ENCODE peak calls at places on chromosomes 5 and 9, in four cellular contexts. O is A673, V is fibroblast of lung, U is uterus. Y is an unnamed sample.

GRCh38 chr5:1185652-1186350 is 15.6 kb upstream of the SLC6A19 start:
- DNase-seq in O (no peak), V (no peak), U (no peak), Y (no peak)

GRCh38 chr5:157942595-157942994 is 83.7 kb upstream of the CLINT1 start:
- DNase-seq in V (no peak), U (no peak), O (no peak), Y (no peak)

GRCh38 chr9:19471737-19472648 is 63.2 kb downstream of the ACER2 start:
- DNase-seq in V (peak), U (peak), O (peak), Y (peak)

GRCh38 chr9:75995066-75995465 is 104.6 kb downstream of the PCSK5 start:
- DNase-seq in O (no peak), V (no peak), U (no peak), Y (no peak)

GRCh38 chr9:121736147-121736721 is 84.8 kb downstream of the DAB2IP start:
- DNase-seq in V (peak), O (no peak), U (peak), Y (no peak)

GRCh38 chr9:7910426-7911015 is 110.9 kb upstream of the DMAC1 start:
- DNase-seq in V (no peak), O (no peak), U (no peak), Y (no peak)

GRCh38 chr5:23269981-23270380 is 237.4 kb upstream of the PRDM9 start:
- DNase-seq in O (no peak), V (peak), U (no peak), Y (no peak)

GRCh38 chr9:17531642-17532254 is 47.1 kb upstream of the SH3GL2 start:
- DNase-seq in O (peak), V (peak), U (no peak), Y (peak)

GRCh38 chr9:124694394-124695279 is 76.5 kb downstream of the NR6A1 start:
- DNase-seq in V (no peak), U (no peak), O (peak), Y (no peak)

DNA sequence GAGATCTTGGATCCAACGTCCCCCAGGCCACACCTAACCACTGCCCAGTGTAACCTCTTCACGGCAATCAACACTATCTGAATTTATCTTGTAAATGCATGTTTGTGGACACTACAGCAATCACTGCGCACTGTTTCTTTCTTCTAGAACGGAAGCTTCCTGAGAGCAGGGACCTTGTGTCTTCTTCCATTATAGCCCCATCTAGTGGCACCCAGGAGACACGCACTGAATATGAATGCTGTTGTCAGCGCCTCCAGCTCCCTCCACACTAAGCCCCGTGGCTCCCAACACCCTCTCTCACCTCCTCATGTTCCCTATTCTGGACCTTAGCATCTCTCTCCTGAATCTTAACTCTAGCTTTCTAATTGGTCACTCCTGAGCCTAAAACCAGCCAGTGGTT is 72.7 kb downstream of the SMIM23 start:
- DNase-seq in U (no peak), O (peak), V (no peak), Y (no peak)
- TF ChIP-seq CTCF in U (no peak), O (peak), V (peak), Y (peak)

GRCh38 chr9:112369817-112370216 is 10.1 kb upstream of the HSDL2 start:
- DNase-seq in O (no peak), U (no peak), V (no peak), Y (no peak)

GRCh38 chr9:112367465-112367864 is 12.4 kb upstream of the HSDL2 start:
- DNase-seq in V (no peak), U (no peak), O (no peak), Y (no peak)

GRCh38 chr9:112371060-112371459 is 8.8 kb upstream of the HSDL2 start:
- DNase-seq in V (no peak), U (no peak), O (no peak), Y (no peak)

GRCh38 chr9:112361602-112362001 is 18.3 kb upstream of the HSDL2 start:
- DNase-seq in U (no peak), O (peak), V (peak), Y (peak)

GRCh38 chr9:112366591-112366990 is 13.3 kb upstream of the HSDL2 start:
- DNase-seq in O (no peak), U (no peak), V (no peak), Y (no peak)
- TF ChIP-seq CTCF in O (peak), U (no peak), V (peak), Y (peak)

GRCh38 chr5:126811515-126812198 is 34.7 kb downstream of the LMNB1 start:
- DNase-seq in V (no peak), O (no peak), U (no peak), Y (peak)

GRCh38 chr5:126809932-126810331 is 33.0 kb downstream of the LMNB1 start:
- DNase-seq in O (no peak), V (no peak), U (no peak), Y (no peak)

GRCh38 chr5:126805108-126805507 is 28.2 kb downstream of the LMNB1 start:
- DNase-seq in V (peak), U (no peak), O (no peak), Y (peak)

GRCh38 chr5:126810983-126811382 is 34.0 kb downstream of the LMNB1 start:
- DNase-seq in V (no peak), U (no peak), O (no peak), Y (no peak)

DNA sequence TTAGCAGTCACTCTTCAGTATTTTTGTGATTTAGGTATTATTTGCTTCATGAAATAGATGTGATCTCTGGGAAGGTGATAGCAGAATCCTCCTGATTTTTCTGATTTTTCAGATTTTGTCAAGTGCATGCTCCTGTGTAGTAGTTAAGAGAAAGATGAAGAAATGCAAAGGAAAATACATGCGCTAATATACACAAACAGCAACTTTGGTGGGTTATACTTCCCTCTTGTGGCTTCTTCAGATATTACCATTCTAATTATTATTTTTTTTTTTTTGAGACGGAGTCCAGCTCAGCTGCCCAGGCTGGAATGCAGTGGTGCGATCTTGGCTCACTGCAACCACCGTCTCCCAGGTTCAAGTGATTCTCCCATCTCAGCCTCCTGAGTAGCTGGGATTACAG is 31.7 kb downstream of the LMNB1 start:
- DNase-seq in V (peak), U (no peak), O (peak), Y (peak)
- TF ChIP-seq CTCF in V (peak), U (peak), O (peak), Y (peak)

GRCh38 chr5:9387879-9388278 is 158.0 kb downstream of the SEMA5A start:
- DNase-seq in O (no peak), U (no peak), V (no peak), Y (no peak)
- TF ChIP-seq CTCF in O (no peak), U (no peak), V (no peak), Y (peak)

GRCh38 chr9:134488251-134488900 is 153.2 kb upstream of the COL5A1 start:
- DNase-seq in U (no peak), V (no peak), O (peak), Y (peak)
- TF ChIP-seq CTCF in U (no peak), V (no peak), O (no peak), Y (no peak)

GRCh38 chr5:163505475-163506457 is at the start of gene MAT2B:
- DNase-seq in V (peak), U (peak), O (peak), Y (peak)
- TF ChIP-seq CTCF in V (peak), U (peak), O (peak), Y (peak)

GRCh38 chr9:20904995-20905394 is 126.4 kb downstream of the HACD4 start:
- DNase-seq in U (no peak), V (no peak), O (peak), Y (no peak)

GRCh38 chr9:20903214-20903613 is 128.2 kb downstream of the HACD4 start:
- DNase-seq in V (no peak), O (no peak), U (no peak), Y (no peak)

DNA sequence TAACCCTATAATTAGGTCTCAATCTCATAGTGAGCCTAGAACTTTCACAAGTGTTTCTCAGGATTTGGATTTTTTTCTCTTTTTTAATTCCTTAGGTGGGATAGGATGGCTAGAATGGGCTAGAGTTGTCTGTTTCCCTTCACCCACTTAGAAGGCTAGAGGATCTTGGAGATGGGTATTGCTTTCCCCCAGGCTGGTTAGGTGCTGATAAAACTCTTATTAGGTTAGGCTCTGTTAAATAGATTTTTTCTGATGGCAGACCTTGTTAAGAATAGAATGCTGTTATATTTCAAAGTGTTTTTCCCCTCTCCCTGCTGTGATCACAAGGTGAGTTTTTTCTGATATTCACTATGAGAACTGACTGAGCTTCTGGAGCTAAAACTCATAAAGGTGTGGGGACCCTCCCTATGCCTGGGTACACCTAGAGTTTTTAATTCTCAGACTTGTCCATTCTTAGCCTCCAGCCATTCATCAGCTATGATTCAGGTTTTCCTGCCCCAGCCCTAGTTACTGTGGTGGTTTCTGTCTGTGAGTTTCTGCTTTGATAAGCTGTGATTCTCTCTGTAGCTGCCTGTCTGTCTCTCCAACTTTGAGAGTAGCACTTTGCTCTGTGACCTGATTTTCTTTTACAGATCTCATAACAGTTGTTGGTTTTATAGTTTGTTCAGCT is 132.4 kb downstream of the HACD4 start:
- DNase-seq in O (no peak), V (no peak), U (no peak), Y (peak)
- TF ChIP-seq CTCF in O (no peak), V (no peak), U (no peak), Y (no peak)

DNA sequence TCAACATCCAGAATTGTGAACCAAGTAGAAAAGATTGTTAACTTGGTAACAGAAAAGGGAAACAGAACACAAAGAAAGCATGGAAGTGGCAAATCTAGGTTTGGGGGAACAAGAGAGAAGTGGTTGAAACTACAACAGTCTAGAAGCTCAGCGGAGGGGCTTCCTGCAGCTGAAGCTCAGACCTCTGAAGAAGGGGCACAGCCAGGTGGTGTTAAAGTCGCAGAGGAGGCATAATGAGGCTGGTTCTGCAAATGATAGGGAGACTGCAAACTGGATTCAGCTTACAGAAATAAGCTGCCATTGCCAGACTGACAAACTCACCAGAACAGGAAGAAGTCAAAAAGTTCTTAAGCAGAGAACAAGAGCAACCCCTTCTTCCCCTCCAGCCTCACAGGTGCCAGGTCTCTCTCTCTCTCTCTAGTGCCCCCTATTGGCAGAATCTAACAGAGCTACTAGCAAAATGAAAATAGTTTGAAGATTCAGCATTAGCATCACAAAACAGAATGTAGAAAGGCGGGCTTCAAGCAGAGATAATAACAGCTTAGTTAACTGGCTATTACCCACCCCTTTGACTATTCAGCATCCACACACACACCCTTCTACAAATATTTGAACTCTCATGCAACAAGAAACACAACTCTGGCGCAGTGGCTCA is 76.7 kb downstream of the GRAMD2B start:
- DNase-seq in V (peak), O (peak), U (no peak), Y (no peak)
- TF ChIP-seq CTCF in V (peak), O (peak), U (no peak), Y (peak)

Y was measured in HFFc6.